ENCODE peak calls at places on chromosome 7, in eight cellular contexts. One of them, this sample, is unnamed.

GRCh38 chr7:105295626-105296352 is 92.9 kb downstream of the SRPK2 start:
- ATAC-seq in GM12878: no peak
- ATAC-seq in body of pancreas: no peak
- ATAC-seq in heart right ventricle: no peak
- ATAC-seq in pancreas: no peak
- ATAC-seq in heart left ventricle: no peak
- ATAC-seq in PC-3: no peak
- ATAC-seq in A549: no peak
- ATAC-seq in this sample: no peak

GRCh38 chr7:108348913-108349312 is 107.3 kb downstream of the NRCAM start:
- ATAC-seq in body of pancreas: peak
- ATAC-seq in heart left ventricle: no peak
- ATAC-seq in A549: peak
- ATAC-seq in pancreas: peak
- ATAC-seq in GM12878: no peak
- ATAC-seq in PC-3: no peak
- ATAC-seq in heart right ventricle: no peak
- ATAC-seq in this sample: no peak

GRCh38 chr7:90188281-90188680 is 23.3 kb upstream of the STEAP2 start:
- ATAC-seq in heart left ventricle: no peak
- ATAC-seq in A549: no peak
- ATAC-seq in pancreas: peak
- ATAC-seq in heart right ventricle: no peak
- ATAC-seq in GM12878: peak
- ATAC-seq in PC-3: peak
- ATAC-seq in body of pancreas: peak
- ATAC-seq in this sample: no peak

GRCh38 chr7:33459340-33459751 is 330.0 kb downstream of the BBS9 start:
- ATAC-seq in A549: peak
- ATAC-seq in pancreas: no peak
- ATAC-seq in body of pancreas: no peak
- ATAC-seq in heart left ventricle: peak
- ATAC-seq in heart right ventricle: no peak
- ATAC-seq in PC-3: peak
- ATAC-seq in GM12878: peak
- ATAC-seq in this sample: no peak

GRCh38 chr7:122304996-122305421 is 459 bp upstream of the FEZF1 start:
- ATAC-seq in PC-3: peak
- ATAC-seq in GM12878: no peak
- ATAC-seq in body of pancreas: peak
- ATAC-seq in heart left ventricle: no peak
- ATAC-seq in heart right ventricle: no peak
- ATAC-seq in pancreas: peak
- ATAC-seq in A549: no peak
- ATAC-seq in this sample: no peak

GRCh38 chr7:47497367-47498096 is 84.4 kb downstream of the TNS3 start:
- ATAC-seq in heart left ventricle: no peak
- ATAC-seq in PC-3: no peak
- ATAC-seq in A549: no peak
- ATAC-seq in GM12878: peak
- ATAC-seq in heart right ventricle: no peak
- ATAC-seq in pancreas: peak
- ATAC-seq in body of pancreas: peak
- ATAC-seq in this sample: no peak

GRCh38 chr7:96174812-96175211 is 147.1 kb downstream of the SLC25A13 start:
- ATAC-seq in PC-3: no peak
- ATAC-seq in heart right ventricle: no peak
- ATAC-seq in GM12878: no peak
- ATAC-seq in heart left ventricle: no peak
- ATAC-seq in pancreas: no peak
- ATAC-seq in body of pancreas: no peak
- ATAC-seq in A549: no peak
- ATAC-seq in this sample: no peak

GRCh38 chr7:123022576-123022975 is 27.1 kb upstream of the TAS2R16 start:
- ATAC-seq in pancreas: no peak
- ATAC-seq in heart left ventricle: no peak
- ATAC-seq in PC-3: no peak
- ATAC-seq in A549: no peak
- ATAC-seq in GM12878: no peak
- ATAC-seq in body of pancreas: no peak
- ATAC-seq in heart right ventricle: no peak
- ATAC-seq in this sample: no peak

GRCh38 chr7:17029150-17029549 is 147.4 kb upstream of the AGR3 start:
- ATAC-seq in GM12878: no peak
- ATAC-seq in pancreas: no peak
- ATAC-seq in body of pancreas: no peak
- ATAC-seq in PC-3: no peak
- ATAC-seq in heart left ventricle: no peak
- ATAC-seq in A549: no peak
- ATAC-seq in heart right ventricle: peak
- ATAC-seq in this sample: no peak

GRCh38 chr7:14374336-14374735 is 384.9 kb upstream of the ETV1 start:
- ATAC-seq in PC-3: no peak
- ATAC-seq in pancreas: no peak
- ATAC-seq in A549: no peak
- ATAC-seq in heart right ventricle: no peak
- ATAC-seq in GM12878: no peak
- ATAC-seq in body of pancreas: no peak
- ATAC-seq in heart left ventricle: no peak
- ATAC-seq in this sample: no peak

GRCh38 chr7:76428868-76429805 is 4.4 kb downstream of the ZP3 start:
- ATAC-seq in heart left ventricle: peak
- ATAC-seq in body of pancreas: no peak
- ATAC-seq in heart right ventricle: peak
- ATAC-seq in GM12878: no peak
- ATAC-seq in PC-3: peak
- ATAC-seq in pancreas: no peak
- ATAC-seq in A549: no peak
- ATAC-seq in this sample: no peak

GRCh38 chr7:144027974-144028373 is 20.8 kb upstream of the OR2A5 start:
- ATAC-seq in GM12878: peak
- ATAC-seq in body of pancreas: no peak
- ATAC-seq in A549: no peak
- ATAC-seq in heart left ventricle: no peak
- ATAC-seq in heart right ventricle: no peak
- ATAC-seq in pancreas: no peak
- ATAC-seq in PC-3: no peak
- ATAC-seq in this sample: no peak

GRCh38 chr7:80449841-80450240 is 62.0 kb downstream of the GNAT3 start:
- ATAC-seq in pancreas: peak
- ATAC-seq in GM12878: no peak
- ATAC-seq in heart left ventricle: no peak
- ATAC-seq in PC-3: no peak
- ATAC-seq in body of pancreas: peak
- ATAC-seq in A549: no peak
- ATAC-seq in heart right ventricle: no peak
- ATAC-seq in this sample: no peak

GRCh38 chr7:17022915-17023314 is 141.1 kb upstream of the AGR3 start:
- ATAC-seq in PC-3: no peak
- ATAC-seq in body of pancreas: no peak
- ATAC-seq in heart left ventricle: no peak
- ATAC-seq in A549: no peak
- ATAC-seq in GM12878: peak
- ATAC-seq in heart right ventricle: no peak
- ATAC-seq in pancreas: no peak
- ATAC-seq in this sample: no peak

GRCh38 chr7:102221961-102222360 is 64.7 kb upstream of the SH2B2 start:
- ATAC-seq in heart right ventricle: no peak
- ATAC-seq in body of pancreas: no peak
- ATAC-seq in PC-3: no peak
- ATAC-seq in A549: no peak
- ATAC-seq in heart left ventricle: no peak
- ATAC-seq in pancreas: no peak
- ATAC-seq in GM12878: no peak
- ATAC-seq in this sample: no peak

GRCh38 chr7:148264933-148265557 is 325.5 kb upstream of the C7orf33 start:
- ATAC-seq in heart right ventricle: no peak
- ATAC-seq in A549: peak
- ATAC-seq in body of pancreas: no peak
- ATAC-seq in PC-3: peak
- ATAC-seq in GM12878: peak
- ATAC-seq in pancreas: no peak
- ATAC-seq in heart left ventricle: no peak
- ATAC-seq in this sample: no peak

GRCh38 chr7:21253740-21254687 is 173.9 kb upstream of the SP4 start:
- ATAC-seq in GM12878: peak
- ATAC-seq in PC-3: peak
- ATAC-seq in body of pancreas: peak
- ATAC-seq in heart right ventricle: no peak
- ATAC-seq in A549: peak
- ATAC-seq in heart left ventricle: peak
- ATAC-seq in pancreas: peak
- ATAC-seq in this sample: no peak

GRCh38 chr7:107108951-107109350 is 59.9 kb upstream of the HBP1 start:
- ATAC-seq in heart left ventricle: no peak
- ATAC-seq in A549: no peak
- ATAC-seq in pancreas: no peak
- ATAC-seq in PC-3: no peak
- ATAC-seq in GM12878: no peak
- ATAC-seq in body of pancreas: no peak
- ATAC-seq in heart right ventricle: no peak
- ATAC-seq in this sample: no peak

GRCh38 chr7:5082806-5083205 is 37.1 kb downstream of the RBAK start:
- ATAC-seq in pancreas: no peak
- ATAC-seq in body of pancreas: no peak
- ATAC-seq in heart right ventricle: no peak
- ATAC-seq in PC-3: no peak
- ATAC-seq in GM12878: no peak
- ATAC-seq in heart left ventricle: no peak
- ATAC-seq in A549: no peak
- ATAC-seq in this sample: no peak

GRCh38 chr7:2736411-2736914 is 48.5 kb downstream of the AMZ1 start:
- ATAC-seq in heart right ventricle: no peak
- ATAC-seq in PC-3: no peak
- ATAC-seq in heart left ventricle: peak
- ATAC-seq in GM12878: no peak
- ATAC-seq in body of pancreas: no peak
- ATAC-seq in A549: no peak
- ATAC-seq in pancreas: no peak
- ATAC-seq in this sample: no peak

GRCh38 chr7:2735744-2736143 is 47.7 kb downstream of the AMZ1 start:
- ATAC-seq in A549: no peak
- ATAC-seq in heart right ventricle: no peak
- ATAC-seq in body of pancreas: no peak
- ATAC-seq in PC-3: no peak
- ATAC-seq in GM12878: no peak
- ATAC-seq in pancreas: no peak
- ATAC-seq in heart left ventricle: no peak
- ATAC-seq in this sample: no peak

GRCh38 chr7:2732959-2733584 is 45.1 kb downstream of the AMZ1 start:
- ATAC-seq in heart right ventricle: peak
- ATAC-seq in PC-3: peak
- ATAC-seq in heart left ventricle: peak
- ATAC-seq in body of pancreas: peak
- ATAC-seq in GM12878: no peak
- ATAC-seq in pancreas: no peak
- ATAC-seq in A549: no peak
- ATAC-seq in this sample: peak

GRCh38 chr7:2734084-2734601 is 46.1 kb downstream of the AMZ1 start:
- ATAC-seq in heart right ventricle: no peak
- ATAC-seq in GM12878: no peak
- ATAC-seq in PC-3: no peak
- ATAC-seq in A549: no peak
- ATAC-seq in pancreas: no peak
- ATAC-seq in heart left ventricle: no peak
- ATAC-seq in body of pancreas: no peak
- ATAC-seq in this sample: no peak

GRCh38 chr7:2734761-2735571 is 47.0 kb downstream of the AMZ1 start:
- ATAC-seq in A549: no peak
- ATAC-seq in heart right ventricle: peak
- ATAC-seq in pancreas: no peak
- ATAC-seq in PC-3: no peak
- ATAC-seq in body of pancreas: no peak
- ATAC-seq in GM12878: no peak
- ATAC-seq in heart left ventricle: peak
- ATAC-seq in this sample: peak
- TF ChIP-seq CTCF in A549: no peak
- TF ChIP-seq CTCF in heart right ventricle: no peak
- TF ChIP-seq CTCF in pancreas: no peak
- TF ChIP-seq CTCF in PC-3: no peak
- TF ChIP-seq CTCF in body of pancreas: no peak
- TF ChIP-seq CTCF in GM12878: no peak
- TF ChIP-seq CTCF in heart left ventricle: no peak
- TF ChIP-seq CTCF in this sample: no peak

GRCh38 chr7:150476285-150476684 is 25.9 kb downstream of the GIMAP8 start:
- ATAC-seq in PC-3: no peak
- ATAC-seq in GM12878: no peak
- ATAC-seq in heart right ventricle: no peak
- ATAC-seq in A549: no peak
- ATAC-seq in pancreas: no peak
- ATAC-seq in body of pancreas: no peak
- ATAC-seq in heart left ventricle: no peak
- ATAC-seq in this sample: no peak

GRCh38 chr7:150476819-150477631 is 26.6 kb downstream of the GIMAP8 start:
- ATAC-seq in heart left ventricle: no peak
- ATAC-seq in PC-3: no peak
- ATAC-seq in body of pancreas: no peak
- ATAC-seq in pancreas: no peak
- ATAC-seq in heart right ventricle: no peak
- ATAC-seq in A549: no peak
- ATAC-seq in GM12878: no peak
- ATAC-seq in this sample: no peak

GRCh38 chr7:150481955-150482354 is 31.5 kb downstream of the GIMAP8 start:
- ATAC-seq in body of pancreas: no peak
- ATAC-seq in heart left ventricle: no peak
- ATAC-seq in pancreas: no peak
- ATAC-seq in PC-3: no peak
- ATAC-seq in GM12878: no peak
- ATAC-seq in A549: no peak
- ATAC-seq in heart right ventricle: no peak
- ATAC-seq in this sample: no peak

GRCh38 chr7:150481207-150481920 is 30.9 kb downstream of the GIMAP8 start:
- ATAC-seq in pancreas: no peak
- ATAC-seq in GM12878: no peak
- ATAC-seq in body of pancreas: no peak
- ATAC-seq in A549: no peak
- ATAC-seq in PC-3: no peak
- ATAC-seq in heart left ventricle: no peak
- ATAC-seq in heart right ventricle: no peak
- ATAC-seq in this sample: no peak

GRCh38 chr7:150479023-150479716 is 28.7 kb downstream of the GIMAP8 start:
- ATAC-seq in pancreas: no peak
- ATAC-seq in A549: no peak
- ATAC-seq in GM12878: no peak
- ATAC-seq in body of pancreas: no peak
- ATAC-seq in PC-3: peak
- ATAC-seq in heart right ventricle: no peak
- ATAC-seq in heart left ventricle: peak
- ATAC-seq in this sample: no peak
- H3K27ac ChIP-seq in pancreas: no peak
- H3K27ac ChIP-seq in A549: no peak
- H3K27ac ChIP-seq in GM12878: no peak
- H3K27ac ChIP-seq in body of pancreas: no peak
- H3K27ac ChIP-seq in PC-3: peak
- H3K27ac ChIP-seq in heart right ventricle: peak
- H3K27ac ChIP-seq in heart left ventricle: peak
- H3K27ac ChIP-seq in this sample: no peak

GRCh38 chr7:94294471-94295131 is 100.1 kb upstream of the COL1A2 start:
- ATAC-seq in A549: no peak
- ATAC-seq in heart right ventricle: no peak
- ATAC-seq in GM12878: no peak
- ATAC-seq in pancreas: no peak
- ATAC-seq in PC-3: no peak
- ATAC-seq in body of pancreas: no peak
- ATAC-seq in heart left ventricle: no peak
- ATAC-seq in this sample: no peak
- H3K4me3 ChIP-seq in A549: no peak
- H3K4me3 ChIP-seq in heart right ventricle: no peak
- H3K4me3 ChIP-seq in GM12878: no peak
- H3K4me3 ChIP-seq in pancreas: no peak
- H3K4me3 ChIP-seq in PC-3: no peak
- H3K4me3 ChIP-seq in body of pancreas: no peak
- H3K4me3 ChIP-seq in heart left ventricle: no peak
- H3K4me3 ChIP-seq in this sample: no peak

GRCh38 chr7:28840515-28841125 is 117.5 kb downstream of the TRIL start:
- ATAC-seq in PC-3: peak
- ATAC-seq in body of pancreas: no peak
- ATAC-seq in pancreas: no peak
- ATAC-seq in heart right ventricle: no peak
- ATAC-seq in GM12878: peak
- ATAC-seq in A549: no peak
- ATAC-seq in heart left ventricle: no peak
- ATAC-seq in this sample: no peak
- TF ChIP-seq CTCF in PC-3: peak
- TF ChIP-seq CTCF in body of pancreas: peak
- TF ChIP-seq CTCF in pancreas: peak
- TF ChIP-seq CTCF in heart right ventricle: no peak
- TF ChIP-seq CTCF in GM12878: peak
- TF ChIP-seq CTCF in A549: peak
- TF ChIP-seq CTCF in heart left ventricle: peak
- TF ChIP-seq CTCF in this sample: peak

This sample was measured in gastroesophageal sphincter.